ENCODE peak calls at places on chromosomes 11 and 22, in nine cellular contexts. W, V, S, F, E, Q, D, B and O are unnamed samples.
A peak's percentile ranks its signal among the peaks of the same experiment; 100 is the strongest.

GRCh38 chr11:11788067-11788710 is 53.6 kb upstream of the USP47 start:
- ATAC-seq in W (no peak), V (peak; percentile 33), S (no peak), F (peak; percentile 53), E (no peak), Q (no peak), D (no peak), B (peak; percentile 24), O (peak; percentile 7)

GRCh38 chr22:38257170-38257569 is 15.6 kb downstream of the TMEM184B start:
- ATAC-seq in W (peak; percentile 19), V (no peak), S (no peak), F (no peak), E (no peak), Q (peak; percentile 38), D (peak; percentile 64), B (no peak), O (no peak)

GRCh38 chr11:35313066-35313765 is 106.1 kb downstream of the SLC1A2 start:
- ATAC-seq in W (peak; percentile 48), V (no peak), S (no peak), F (no peak), E (no peak), Q (no peak), D (peak; percentile 33), B (no peak), O (no peak)

GRCh38 chr11:8638300-8638699 is 44.2 kb downstream of the TRIM66 start:
- ATAC-seq in W (no peak), V (no peak), S (no peak), F (no peak), E (no peak), Q (no peak), D (no peak), B (no peak), O (no peak)

GRCh38 chr11:29029452-29029851 is 921.3 kb downstream of the METTL15 start:
- ATAC-seq in W (no peak), V (no peak), S (no peak), F (no peak), E (no peak), Q (no peak), D (no peak), B (no peak), O (no peak)

GRCh38 chr11:113134605-113135004 is 173.4 kb downstream of the NCAM1 start:
- ATAC-seq in W (no peak), V (no peak), S (no peak), F (no peak), E (no peak), Q (no peak), D (no peak), B (no peak), O (no peak)

GRCh38 chr22:17891427-17892167 is 117.3 kb upstream of the BID start:
- ATAC-seq in W (peak; percentile 74), V (no peak), S (no peak), F (no peak), E (no peak), Q (peak; percentile 79), D (peak; percentile 71), B (no peak), O (no peak)

GRCh38 chr11:108115495-108116140 is 5.7 kb upstream of the ACAT1 start:
- ATAC-seq in W (peak; percentile 86), V (no peak), S (no peak), F (no peak), E (no peak), Q (peak; percentile 92), D (peak; percentile 90), B (no peak), O (no peak)

GRCh38 chr11:106959386-106959785 is 58.9 kb downstream of the GUCY1A2 start:
- ATAC-seq in W (no peak), V (no peak), S (no peak), F (no peak), E (no peak), Q (no peak), D (no peak), B (no peak), O (no peak)